ENCODE peak calls at places on chromosome 5, in nine cellular contexts. One of them, this sample, is unnamed.

GRCh38 chr5:147748590-147748989 is 33.9 kb downstream of the JAKMIP2 start:
- DNase-seq in esophagus muscularis mucosa: no peak
- DNase-seq in nucleus accumbens: no peak
- DNase-seq in skeletal muscle cell: no peak
- DNase-seq in heart right ventricle: no peak
- DNase-seq in LoVo: no peak
- DNase-seq in NCI-H748 treated with DMSO at 0.1 percent for 48 hours: peak
- DNase-seq in AG08395: no peak
- DNase-seq in GM04504: no peak
- DNase-seq in this sample: no peak

GRCh38 chr5:110751902-110752762 is 13.3 kb downstream of the SLC25A46 start:
- DNase-seq in esophagus muscularis mucosa: no peak
- DNase-seq in nucleus accumbens: no peak
- DNase-seq in skeletal muscle cell: no peak
- DNase-seq in heart right ventricle: no peak
- DNase-seq in LoVo: no peak
- DNase-seq in NCI-H748 treated with DMSO at 0.1 percent for 48 hours: no peak
- DNase-seq in AG08395: no peak
- DNase-seq in GM04504: no peak
- DNase-seq in this sample: no peak

GRCh38 chr5:102794677-102795331 is 39.7 kb downstream of the PAM start:
- DNase-seq in esophagus muscularis mucosa: no peak
- DNase-seq in nucleus accumbens: no peak
- DNase-seq in skeletal muscle cell: no peak
- DNase-seq in heart right ventricle: no peak
- DNase-seq in LoVo: no peak
- DNase-seq in NCI-H748 treated with DMSO at 0.1 percent for 48 hours: peak
- DNase-seq in AG08395: no peak
- DNase-seq in GM04504: no peak
- DNase-seq in this sample: no peak

GRCh38 chr5:151174612-151175101 is 17.1 kb upstream of the ANXA6 start:
- DNase-seq in esophagus muscularis mucosa: no peak
- DNase-seq in nucleus accumbens: no peak
- DNase-seq in skeletal muscle cell: no peak
- DNase-seq in heart right ventricle: no peak
- DNase-seq in LoVo: no peak
- DNase-seq in NCI-H748 treated with DMSO at 0.1 percent for 48 hours: no peak
- DNase-seq in AG08395: peak
- DNase-seq in GM04504: no peak
- DNase-seq in this sample: no peak

GRCh38 chr5:138352071-138352721 is at the start of gene KDM3B:
- DNase-seq in esophagus muscularis mucosa: no peak
- DNase-seq in nucleus accumbens: peak
- DNase-seq in skeletal muscle cell: peak
- DNase-seq in heart right ventricle: peak
- DNase-seq in LoVo: peak
- DNase-seq in NCI-H748 treated with DMSO at 0.1 percent for 48 hours: peak
- DNase-seq in AG08395: peak
- DNase-seq in GM04504: peak
- DNase-seq in this sample: peak

GRCh38 chr5:29853711-29854110 is 1339.8 kb upstream of the CDH6 start:
- DNase-seq in esophagus muscularis mucosa: no peak
- DNase-seq in nucleus accumbens: no peak
- DNase-seq in skeletal muscle cell: no peak
- DNase-seq in heart right ventricle: no peak
- DNase-seq in LoVo: no peak
- DNase-seq in NCI-H748 treated with DMSO at 0.1 percent for 48 hours: peak
- DNase-seq in AG08395: no peak
- DNase-seq in GM04504: no peak
- DNase-seq in this sample: no peak

GRCh38 chr5:34652916-34653315 is 3.2 kb upstream of the RAI14 start:
- DNase-seq in esophagus muscularis mucosa: no peak
- DNase-seq in nucleus accumbens: no peak
- DNase-seq in skeletal muscle cell: peak
- DNase-seq in heart right ventricle: no peak
- DNase-seq in LoVo: no peak
- DNase-seq in NCI-H748 treated with DMSO at 0.1 percent for 48 hours: no peak
- DNase-seq in AG08395: peak
- DNase-seq in GM04504: no peak
- DNase-seq in this sample: no peak

GRCh38 chr5:172743112-172743959 is 27.7 kb downstream of the DUSP1 start:
- DNase-seq in esophagus muscularis mucosa: no peak
- DNase-seq in nucleus accumbens: no peak
- DNase-seq in skeletal muscle cell: no peak
- DNase-seq in heart right ventricle: no peak
- DNase-seq in LoVo: no peak
- DNase-seq in NCI-H748 treated with DMSO at 0.1 percent for 48 hours: no peak
- DNase-seq in AG08395: no peak
- DNase-seq in GM04504: no peak
- DNase-seq in this sample: no peak

GRCh38 chr5:176874198-176874780 is 24.9 kb downstream of the HK3 start:
- DNase-seq in esophagus muscularis mucosa: no peak
- DNase-seq in nucleus accumbens: no peak
- DNase-seq in skeletal muscle cell: no peak
- DNase-seq in heart right ventricle: no peak
- DNase-seq in LoVo: no peak
- DNase-seq in NCI-H748 treated with DMSO at 0.1 percent for 48 hours: no peak
- DNase-seq in AG08395: no peak
- DNase-seq in GM04504: no peak
- DNase-seq in this sample: no peak

GRCh38 chr5:154708845-154709244 is 46.3 kb upstream of the LARP1 start:
- DNase-seq in esophagus muscularis mucosa: no peak
- DNase-seq in nucleus accumbens: no peak
- DNase-seq in skeletal muscle cell: no peak
- DNase-seq in heart right ventricle: no peak
- DNase-seq in LoVo: no peak
- DNase-seq in NCI-H748 treated with DMSO at 0.1 percent for 48 hours: no peak
- DNase-seq in AG08395: no peak
- DNase-seq in GM04504: no peak
- DNase-seq in this sample: no peak

GRCh38 chr5:112921031-112921832 is 795 bp downstream of the REEP5 start:
- DNase-seq in esophagus muscularis mucosa: no peak
- DNase-seq in nucleus accumbens: peak
- DNase-seq in skeletal muscle cell: no peak
- DNase-seq in heart right ventricle: peak
- DNase-seq in LoVo: peak
- DNase-seq in NCI-H748 treated with DMSO at 0.1 percent for 48 hours: peak
- DNase-seq in AG08395: peak
- DNase-seq in GM04504: peak
- DNase-seq in this sample: no peak

GRCh38 chr5:9512452-9512851 is 33.4 kb downstream of the SEMA5A start:
- DNase-seq in esophagus muscularis mucosa: no peak
- DNase-seq in nucleus accumbens: no peak
- DNase-seq in skeletal muscle cell: no peak
- DNase-seq in heart right ventricle: no peak
- DNase-seq in LoVo: no peak
- DNase-seq in NCI-H748 treated with DMSO at 0.1 percent for 48 hours: no peak
- DNase-seq in AG08395: no peak
- DNase-seq in GM04504: no peak
- DNase-seq in this sample: no peak

GRCh38 chr5:142529626-142530278 is 156.1 kb downstream of the FGF1 start:
- DNase-seq in esophagus muscularis mucosa: no peak
- DNase-seq in nucleus accumbens: no peak
- DNase-seq in skeletal muscle cell: no peak
- DNase-seq in heart right ventricle: no peak
- DNase-seq in LoVo: peak
- DNase-seq in NCI-H748 treated with DMSO at 0.1 percent for 48 hours: no peak
- DNase-seq in AG08395: peak
- DNase-seq in GM04504: no peak
- DNase-seq in this sample: no peak

GRCh38 chr5:100270323-100270771 is 264.8 kb upstream of the FAM174A start:
- DNase-seq in esophagus muscularis mucosa: no peak
- DNase-seq in nucleus accumbens: no peak
- DNase-seq in skeletal muscle cell: no peak
- DNase-seq in heart right ventricle: no peak
- DNase-seq in LoVo: no peak
- DNase-seq in NCI-H748 treated with DMSO at 0.1 percent for 48 hours: no peak
- DNase-seq in AG08395: no peak
- DNase-seq in GM04504: no peak
- DNase-seq in this sample: peak

GRCh38 chr5:142063878-142064331 is 44.7 kb upstream of the NDFIP1 start:
- DNase-seq in esophagus muscularis mucosa: no peak
- DNase-seq in nucleus accumbens: peak
- DNase-seq in skeletal muscle cell: peak
- DNase-seq in heart right ventricle: peak
- DNase-seq in LoVo: no peak
- DNase-seq in NCI-H748 treated with DMSO at 0.1 percent for 48 hours: peak
- DNase-seq in AG08395: peak
- DNase-seq in GM04504: peak
- DNase-seq in this sample: no peak

GRCh38 chr5:52734557-52734956 is 53.2 kb upstream of the ITGA1 start:
- DNase-seq in esophagus muscularis mucosa: no peak
- DNase-seq in nucleus accumbens: no peak
- DNase-seq in skeletal muscle cell: no peak
- DNase-seq in heart right ventricle: no peak
- DNase-seq in LoVo: no peak
- DNase-seq in NCI-H748 treated with DMSO at 0.1 percent for 48 hours: no peak
- DNase-seq in AG08395: no peak
- DNase-seq in GM04504: no peak
- DNase-seq in this sample: no peak

GRCh38 chr5:34053571-34054271 is 10.7 kb upstream of the C1QTNF3 start:
- DNase-seq in esophagus muscularis mucosa: no peak
- DNase-seq in nucleus accumbens: no peak
- DNase-seq in skeletal muscle cell: no peak
- DNase-seq in heart right ventricle: no peak
- DNase-seq in LoVo: no peak
- DNase-seq in NCI-H748 treated with DMSO at 0.1 percent for 48 hours: no peak
- DNase-seq in AG08395: no peak
- DNase-seq in GM04504: no peak
- DNase-seq in this sample: no peak

GRCh38 chr5:76299592-76299991 is 103.5 kb upstream of the IQGAP2 start:
- DNase-seq in esophagus muscularis mucosa: no peak
- DNase-seq in nucleus accumbens: no peak
- DNase-seq in skeletal muscle cell: no peak
- DNase-seq in heart right ventricle: no peak
- DNase-seq in LoVo: no peak
- DNase-seq in NCI-H748 treated with DMSO at 0.1 percent for 48 hours: no peak
- DNase-seq in AG08395: no peak
- DNase-seq in GM04504: no peak
- DNase-seq in this sample: no peak

GRCh38 chr5:16666140-16666860 is 49.5 kb upstream of the RETREG1 start:
- DNase-seq in esophagus muscularis mucosa: no peak
- DNase-seq in nucleus accumbens: no peak
- DNase-seq in skeletal muscle cell: no peak
- DNase-seq in heart right ventricle: no peak
- DNase-seq in LoVo: no peak
- DNase-seq in NCI-H748 treated with DMSO at 0.1 percent for 48 hours: no peak
- DNase-seq in AG08395: no peak
- DNase-seq in GM04504: no peak
- DNase-seq in this sample: no peak

GRCh38 chr5:79143684-79144379 is 32.2 kb downstream of the BHMT start:
- DNase-seq in esophagus muscularis mucosa: no peak
- DNase-seq in nucleus accumbens: peak
- DNase-seq in skeletal muscle cell: peak
- DNase-seq in heart right ventricle: no peak
- DNase-seq in LoVo: no peak
- DNase-seq in NCI-H748 treated with DMSO at 0.1 percent for 48 hours: no peak
- DNase-seq in AG08395: no peak
- DNase-seq in GM04504: no peak
- DNase-seq in this sample: no peak

GRCh38 chr5:157865844-157866243 is 6.9 kb upstream of the CLINT1 start:
- DNase-seq in esophagus muscularis mucosa: no peak
- DNase-seq in nucleus accumbens: no peak
- DNase-seq in skeletal muscle cell: no peak
- DNase-seq in heart right ventricle: no peak
- DNase-seq in LoVo: no peak
- DNase-seq in NCI-H748 treated with DMSO at 0.1 percent for 48 hours: no peak
- DNase-seq in AG08395: no peak
- DNase-seq in GM04504: no peak
- DNase-seq in this sample: no peak

GRCh38 chr5:57488308-57488955 is 5.8 kb upstream of the ACTBL2 start:
- DNase-seq in esophagus muscularis mucosa: no peak
- DNase-seq in nucleus accumbens: no peak
- DNase-seq in skeletal muscle cell: peak
- DNase-seq in heart right ventricle: no peak
- DNase-seq in LoVo: no peak
- DNase-seq in NCI-H748 treated with DMSO at 0.1 percent for 48 hours: no peak
- DNase-seq in AG08395: peak
- DNase-seq in GM04504: peak
- DNase-seq in this sample: peak

GRCh38 chr5:133265720-133266575 is 214.1 kb downstream of the HSPA4 start:
- DNase-seq in esophagus muscularis mucosa: no peak
- DNase-seq in nucleus accumbens: no peak
- DNase-seq in skeletal muscle cell: no peak
- DNase-seq in heart right ventricle: no peak
- DNase-seq in LoVo: no peak
- DNase-seq in NCI-H748 treated with DMSO at 0.1 percent for 48 hours: no peak
- DNase-seq in AG08395: peak
- DNase-seq in GM04504: no peak
- DNase-seq in this sample: no peak

GRCh38 chr5:135337064-135337463 is 62.0 kb downstream of the MACROH2A1 start:
- DNase-seq in esophagus muscularis mucosa: no peak
- DNase-seq in nucleus accumbens: no peak
- DNase-seq in skeletal muscle cell: no peak
- DNase-seq in heart right ventricle: no peak
- DNase-seq in LoVo: no peak
- DNase-seq in NCI-H748 treated with DMSO at 0.1 percent for 48 hours: no peak
- DNase-seq in AG08395: no peak
- DNase-seq in GM04504: no peak
- DNase-seq in this sample: no peak

GRCh38 chr5:68033029-68033428 is 182.5 kb upstream of the PIK3R1 start:
- DNase-seq in esophagus muscularis mucosa: no peak
- DNase-seq in nucleus accumbens: no peak
- DNase-seq in skeletal muscle cell: no peak
- DNase-seq in heart right ventricle: no peak
- DNase-seq in LoVo: no peak
- DNase-seq in NCI-H748 treated with DMSO at 0.1 percent for 48 hours: no peak
- DNase-seq in AG08395: no peak
- DNase-seq in GM04504: no peak
- DNase-seq in this sample: no peak

GRCh38 chr5:72386639-72387038 is 66.5 kb downstream of the PTCD2 start:
- DNase-seq in esophagus muscularis mucosa: no peak
- DNase-seq in nucleus accumbens: no peak
- DNase-seq in skeletal muscle cell: no peak
- DNase-seq in heart right ventricle: no peak
- DNase-seq in LoVo: no peak
- DNase-seq in NCI-H748 treated with DMSO at 0.1 percent for 48 hours: no peak
- DNase-seq in AG08395: no peak
- DNase-seq in GM04504: no peak
- DNase-seq in this sample: no peak

GRCh38 chr5:157290156-157290980 is 24.4 kb downstream of the CYFIP2 start:
- DNase-seq in esophagus muscularis mucosa: no peak
- DNase-seq in nucleus accumbens: no peak
- DNase-seq in skeletal muscle cell: peak
- DNase-seq in heart right ventricle: no peak
- DNase-seq in LoVo: no peak
- DNase-seq in NCI-H748 treated with DMSO at 0.1 percent for 48 hours: no peak
- DNase-seq in AG08395: peak
- DNase-seq in GM04504: peak
- DNase-seq in this sample: no peak

GRCh38 chr5:84393969-84394368 is 9.3 kb upstream of the EDIL3 start:
- DNase-seq in esophagus muscularis mucosa: no peak
- DNase-seq in nucleus accumbens: no peak
- DNase-seq in skeletal muscle cell: no peak
- DNase-seq in heart right ventricle: no peak
- DNase-seq in LoVo: no peak
- DNase-seq in NCI-H748 treated with DMSO at 0.1 percent for 48 hours: no peak
- DNase-seq in AG08395: peak
- DNase-seq in GM04504: no peak
- DNase-seq in this sample: no peak

GRCh38 chr5:16733597-16733996 is 116.8 kb upstream of the RETREG1 start:
- DNase-seq in esophagus muscularis mucosa: no peak
- DNase-seq in nucleus accumbens: peak
- DNase-seq in skeletal muscle cell: no peak
- DNase-seq in heart right ventricle: no peak
- DNase-seq in LoVo: no peak
- DNase-seq in NCI-H748 treated with DMSO at 0.1 percent for 48 hours: peak
- DNase-seq in AG08395: no peak
- DNase-seq in GM04504: no peak
- DNase-seq in this sample: no peak

GRCh38 chr5:107402881-107403280 is 267.9 kb downstream of the EFNA5 start:
- DNase-seq in esophagus muscularis mucosa: no peak
- DNase-seq in nucleus accumbens: no peak
- DNase-seq in skeletal muscle cell: no peak
- DNase-seq in heart right ventricle: no peak
- DNase-seq in LoVo: no peak
- DNase-seq in NCI-H748 treated with DMSO at 0.1 percent for 48 hours: no peak
- DNase-seq in AG08395: no peak
- DNase-seq in GM04504: no peak
- DNase-seq in this sample: no peak

GRCh38 chr5:78537821-78538220 is 110.8 kb downstream of the LHFPL2 start:
- DNase-seq in esophagus muscularis mucosa: no peak
- DNase-seq in nucleus accumbens: peak
- DNase-seq in skeletal muscle cell: peak
- DNase-seq in heart right ventricle: no peak
- DNase-seq in LoVo: no peak
- DNase-seq in NCI-H748 treated with DMSO at 0.1 percent for 48 hours: peak
- DNase-seq in AG08395: peak
- DNase-seq in GM04504: no peak
- DNase-seq in this sample: no peak

This sample was measured in KG1.